ENCODE peak calls at places on chromosomes 1 and 21, in seven cellular contexts. R is tibial nerve; G is NB4; I is NT2/D1; O is EL; M is hippocampal formation; W is CD4-positive, alpha-beta T cell. V is an unnamed sample.

GRCh38 chr1:8671313-8671917 is 146.0 kb downstream of the RERE start:
- DNase-seq in M (peak; percentile 24), G (peak; percentile 69), W (no peak), O (peak; percentile 71), R (peak; percentile 67), I (no peak), V (peak; percentile 9)

GRCh38 chr1:33361553-33362262 is 40.8 kb upstream of the A3GALT2 start:
- DNase-seq in I (no peak), W (no peak), M (no peak), R (no peak), G (no peak), O (no peak), V (no peak)

GRCh38 chr1:1179339-1179982 is 5.8 kb downstream of the TTLL10 start:
- DNase-seq in O (no peak), I (no peak), M (no peak), W (no peak), R (no peak), G (no peak), V (no peak)

GRCh38 chr1:153122831-153123421 is 9.6 kb upstream of the SPRR2F start:
- DNase-seq in R (no peak), G (no peak), O (no peak), M (no peak), W (no peak), I (peak; percentile 95), V (no peak)

GRCh38 chr1:213277036-213277435 is 226.0 kb downstream of the RPS6KC1 start:
- DNase-seq in I (no peak), O (no peak), M (no peak), W (no peak), R (no peak), G (no peak), V (no peak)

GRCh38 chr1:58883037-58883887 is 99.4 kb upstream of the JUN start:
- DNase-seq in W (no peak), I (peak; percentile 50), M (peak; percentile 9), G (peak; percentile 89), O (peak; percentile 95), R (peak; percentile 79), V (no peak)

GRCh38 chr1:33141781-33142180 is 40.1 kb downstream of the TRIM62 start:
- DNase-seq in G (no peak), I (no peak), W (no peak), O (no peak), R (no peak), M (no peak), V (no peak)

GRCh38 chr1:53754484-53755312 is 15.7 kb upstream of the GLIS1 start:
- DNase-seq in I (peak; percentile 68), M (peak; percentile 5), G (peak; percentile 66), R (peak; percentile 51), O (peak; percentile 69), W (no peak), V (peak; percentile 34)

GRCh38 chr1:19254416-19254815 is 2.8 kb downstream of the MRTO4 start:
- DNase-seq in W (no peak), I (peak; percentile 32), R (no peak), G (no peak), O (no peak), M (no peak), V (no peak)

GRCh38 chr1:25815208-25816111 is 4.3 kb upstream of the MTFR1L start:
- DNase-seq in O (no peak), G (no peak), R (no peak), I (no peak), W (no peak), M (no peak), V (no peak)

GRCh38 chr21:43925096-43925481 is 60.1 kb downstream of the AGPAT3 start:
- DNase-seq in M (peak; percentile 6), R (no peak), G (no peak), W (no peak), O (no peak), I (no peak), V (no peak)

GRCh38 chr1:208066583-208066982 is 155.7 kb upstream of the CD34 start:
- DNase-seq in I (no peak), W (no peak), O (no peak), G (no peak), M (no peak), R (no peak), V (no peak)

V was measured in effector memory CD8-positive, alpha-beta T cell.